ENCODE peak calls at places on chromosomes 12 and 14, in eight cellular contexts. P is A549, W is left ventricle myocardium inferior, S is cardiac muscle cell, H is fibroblast of lung, Y is transverse colon, Q is fibroblast of the aortic adventitia, V is gastrocnemius medialis. R is an unnamed sample.
A peak's percentile ranks its signal among the peaks of the same experiment; 100 is the strongest.

GRCh38 chr12:958449-959123 is 9.1 kb upstream of the RAD52 start:
- DNase-seq in H (peak; percentile 31), V (no peak), Q (peak; percentile 68), S (peak; percentile 27), P (no peak), Y (no peak), W (no peak), R (no peak)

GRCh38 chr12:52945389-52946232 is 3.3 kb upstream of the KRT18 start:
- DNase-seq in P (no peak), H (peak; percentile 92), Y (peak; percentile 44), S (peak; percentile 85), Q (peak; percentile 78), W (no peak), V (no peak), R (peak; percentile 52)

GRCh38 chr14:100889641-100890040 is 13.9 kb downstream of the RTL1 start:
- DNase-seq in P (no peak), W (peak; percentile 5), Q (no peak), V (peak; percentile 3), S (no peak), Y (no peak), H (no peak), R (no peak)

GRCh38 chr12:91722072-91722471 is 423.6 kb downstream of the BTG1 start:
- DNase-seq in V (no peak), P (no peak), W (no peak), Y (no peak), S (no peak), H (peak; percentile 17), Q (no peak), R (no peak)

GRCh38 chr12:113092478-113093408 is 36.2 kb downstream of the DTX1 start:
- DNase-seq in H (no peak), W (peak; percentile 30), P (peak; percentile 85), Q (peak; percentile 4), V (peak; percentile 25), Y (peak; percentile 73), S (peak; percentile 11), R (no peak)

GRCh38 chr12:47997321-47997720 is 7.0 kb downstream of the COL2A1 start:
- DNase-seq in H (no peak), P (no peak), S (no peak), Q (no peak), W (no peak), Y (no peak), V (no peak), R (no peak)

GRCh38 chr14:26594756-26595545 is 2.9 kb downstream of the NOVA1 start:
- DNase-seq in H (no peak), S (no peak), Q (no peak), W (no peak), Y (no peak), V (no peak), P (no peak), R (no peak)

GRCh38 chr12:60402996-60403395 is 807.2 kb downstream of the SLC16A7 start:
- DNase-seq in W (no peak), Y (no peak), P (no peak), H (no peak), V (no peak), Q (no peak), S (no peak), R (no peak)

GRCh38 chr14:104970231-104971068 is 7.7 kb downstream of the AHNAK2 start:
- DNase-seq in H (peak; percentile 92), P (peak; percentile 78), W (peak; percentile 64), V (peak; percentile 74), S (peak; percentile 77), Q (peak; percentile 95), Y (peak; percentile 64), R (no peak)

GRCh38 chr12:75481774-75482173 is 1.2 kb downstream of the GLIPR1 start:
- DNase-seq in Y (peak; percentile 13), W (no peak), P (no peak), V (no peak), S (peak; percentile 88), H (peak; percentile 78), Q (peak; percentile 78), R (no peak)

GRCh38 chr14:79732911-79733310 is 478.4 kb downstream of the DIO2 start:
- DNase-seq in S (peak; percentile 22), Y (no peak), H (peak; percentile 67), Q (peak; percentile 9), W (no peak), V (no peak), P (no peak), R (no peak)

GRCh38 chr14:50668852-50669194 is 717 bp upstream of the SAV1 start:
- DNase-seq in Q (no peak), W (no peak), V (no peak), Y (no peak), S (no peak), P (no peak), H (no peak), R (no peak)

GRCh38 chr14:97382616-97383226 is 585.5 kb downstream of the VRK1 start:
- DNase-seq in P (no peak), W (no peak), S (no peak), Q (no peak), V (no peak), Y (no peak), H (no peak), R (no peak)

DNA sequence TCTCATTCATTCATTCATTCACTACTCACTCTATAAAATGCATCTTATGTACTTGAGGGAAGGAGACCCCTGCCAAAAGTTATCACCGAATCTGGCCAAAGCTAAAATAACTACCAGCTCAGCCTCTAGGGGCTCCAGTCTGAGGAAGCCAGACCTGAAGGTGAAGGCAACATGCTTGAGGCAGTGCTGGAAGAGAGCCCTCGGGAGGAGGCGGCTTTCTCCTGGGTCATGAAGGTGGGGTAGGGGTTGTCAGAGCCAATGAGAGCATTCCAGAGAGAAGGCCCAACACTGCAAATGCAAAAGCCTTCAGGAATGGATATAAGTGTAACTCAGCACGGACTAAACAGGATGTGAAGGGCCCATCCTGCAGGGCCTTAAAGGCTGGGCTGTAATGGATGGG is 62.4 kb downstream of the GSC start:
- DNase-seq in W (no peak), Y (no peak), H (no peak), P (peak; percentile 23), V (no peak), S (peak; percentile 6), Q (no peak), R (no peak)
- TF ChIP-seq CTCF in W (no peak), Y (no peak), H (no peak), P (no peak), V (no peak), S (no peak), Q (no peak), R (no peak)

GRCh38 chr12:51817027-51817953 is 31.2 kb downstream of the FIGNL2 start:
- DNase-seq in H (no peak), P (no peak), Y (no peak), V (no peak), S (no peak), W (no peak), Q (no peak), R (no peak)

GRCh38 chr12:51815571-51815970 is 32.9 kb downstream of the FIGNL2 start:
- DNase-seq in W (no peak), V (no peak), Q (no peak), H (no peak), Y (no peak), S (no peak), P (no peak), R (no peak)

GRCh38 chr12:51812871-51813270 is 35.6 kb downstream of the FIGNL2 start:
- DNase-seq in Q (no peak), W (no peak), P (no peak), Y (no peak), H (no peak), S (no peak), V (no peak), R (no peak)

GRCh38 chr12:51813931-51814310 is 34.6 kb downstream of the FIGNL2 start:
- DNase-seq in Q (no peak), Y (no peak), H (no peak), V (no peak), P (no peak), W (no peak), S (no peak), R (no peak)

DNA sequence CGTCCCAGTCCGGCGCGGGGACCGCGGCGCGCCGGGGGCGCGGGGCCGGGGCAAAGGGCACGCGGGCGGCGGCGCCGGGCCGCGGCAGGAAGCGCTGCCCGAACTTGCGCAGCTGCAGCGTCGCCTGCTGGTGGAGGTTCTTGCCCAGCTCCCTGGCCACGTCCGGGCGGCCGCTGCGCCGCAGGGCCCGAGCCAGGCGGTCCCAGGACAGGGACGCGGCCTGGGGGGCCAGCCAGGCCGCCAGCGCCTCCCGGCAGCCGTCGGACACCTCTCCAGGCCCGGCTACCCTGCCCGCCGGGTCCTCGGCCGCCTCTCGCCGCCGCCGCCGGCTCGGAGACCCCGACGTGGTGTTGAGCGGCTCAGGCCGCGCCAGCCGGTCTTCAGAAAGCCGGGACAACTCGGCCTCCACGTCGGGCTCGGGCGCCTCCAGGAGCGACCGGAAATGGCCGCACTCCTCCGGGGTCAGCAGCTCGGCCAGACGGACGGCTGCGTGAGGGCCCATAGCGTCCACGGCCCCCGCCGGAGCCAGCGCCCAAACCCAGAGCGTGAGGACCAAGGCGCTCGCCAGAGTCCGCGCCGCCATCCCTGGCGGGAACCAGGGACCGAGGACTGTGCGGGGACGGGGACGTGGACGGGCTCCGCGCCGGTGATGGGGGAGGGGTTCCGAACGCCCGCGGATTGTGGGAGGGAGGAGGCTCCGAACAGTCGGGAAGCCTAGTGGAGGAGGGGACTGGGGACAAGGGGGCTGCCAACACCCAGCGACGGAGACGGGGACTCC is 34.0 kb downstream of the FIGNL2 start:
- DNase-seq in V (peak; percentile 27), Y (peak; percentile 86), H (peak; percentile 79), W (peak; percentile 81), P (peak; percentile 86), S (peak; percentile 86), Q (peak; percentile 67), R (no peak)
- H3K4me3 ChIP-seq in V (peak overlapping the region; percentile 61), Y (peak overlapping the region; percentile 49), H (peak overlapping the region; percentile 50), W (peak overlapping the region; percentile 67), P (peak overlapping the region; percentile 46), S (peak overlapping the region; percentile 27), Q (peak overlapping the region; percentile 51), R (peak overlapping the region; percentile 52)

GRCh38 chr14:37197421-37198272 is at the start of gene MIPOL1:
- DNase-seq in W (peak; percentile 86), V (peak; percentile 81), H (peak; percentile 89), S (peak; percentile 95), P (peak; percentile 76), Q (peak; percentile 86), Y (peak; percentile 85), R (peak; percentile 26)
- TF ChIP-seq CTCF in W (peak; percentile 47), V (no peak), H (peak; percentile 44), S (peak; percentile 40), P (peak; percentile 47), Q (peak; percentile 35), Y (no peak), R (peak; percentile 39)

GRCh38 chr12:115847398-115847797 is 430.1 kb downstream of the MED13L start:
- DNase-seq in Q (no peak), W (no peak), H (no peak), V (no peak), Y (no peak), P (no peak), S (no peak), R (no peak)

GRCh38 chr12:115849262-115849943 is 428.1 kb downstream of the MED13L start:
- DNase-seq in Y (no peak), P (no peak), S (no peak), H (no peak), V (peak; percentile 61), W (no peak), Q (no peak), R (no peak)

GRCh38 chr12:115857160-115857920 is 420.2 kb downstream of the MED13L start:
- DNase-seq in H (no peak), Q (no peak), W (no peak), V (no peak), Y (no peak), P (no peak), S (no peak), R (no peak)

GRCh38 chr12:115850924-115851323 is 426.6 kb downstream of the MED13L start:
- DNase-seq in V (no peak), Y (no peak), S (no peak), P (no peak), Q (no peak), H (no peak), W (no peak), R (no peak)

GRCh38 chr12:115852054-115852453 is 425.4 kb downstream of the MED13L start:
- DNase-seq in W (no peak), P (no peak), S (no peak), Y (no peak), Q (no peak), V (no peak), H (no peak), R (no peak)
- H3K4me3 ChIP-seq in W (no peak overlapping the region), P (no peak overlapping the region), S (no peak overlapping the region), Y (no peak overlapping the region), Q (no peak overlapping the region), V (no peak overlapping the region), H (no peak overlapping the region), R (no peak overlapping the region)

R was measured in AG04449.